ENCODE peak calls at places on chromosome 9, in six cellular contexts. N is dorsolateral prefrontal cortex, Y is DND-41, W is cardiac muscle cell, J is foreskin fibroblast, R is lower lobe of right lung. E is an unnamed sample.

GRCh38 chr9:130137081-130137869 is 34.9 kb upstream of the NCS1 start:
- DNase-seq in N (peak; percentile 47), Y (no peak), W (no peak), J (no peak), R (peak; percentile 41), E (no peak)

GRCh38 chr9:131733601-131734061 is 6.2 kb downstream of the RAPGEF1 start:
- DNase-seq in N (no peak), Y (peak; percentile 57), W (peak; percentile 97), J (peak; percentile 82), R (no peak), E (peak; percentile 87)

GRCh38 chr9:92147030-92147853 is 32.0 kb upstream of the SPTLC1 start:
- DNase-seq in N (no peak), Y (no peak), W (peak; percentile 91), J (peak; percentile 94), R (peak; percentile 75), E (peak; percentile 62)

GRCh38 chr9:17059465-17059864 is 75.4 kb upstream of the CNTLN start:
- DNase-seq in N (no peak), Y (no peak), W (no peak), J (no peak), R (no peak), E (no peak)

GRCh38 chr9:98147582-98147981 is 28.6 kb upstream of the TRIM14 start:
- DNase-seq in N (no peak), Y (no peak), W (no peak), J (peak; percentile 17), R (no peak), E (no peak)

GRCh38 chr9:103707181-103707580 is 386.9 kb upstream of the SMC2 start:
- DNase-seq in N (no peak), Y (no peak), W (no peak), J (no peak), R (no peak), E (no peak)

GRCh38 chr9:77710276-77710675 is 62.2 kb upstream of the GNA14 start:
- DNase-seq in N (no peak), Y (no peak), W (no peak), J (no peak), R (no peak), E (no peak)

GRCh38 chr9:69085523-69086283 is 50.2 kb downstream of the FXN start:
- DNase-seq in N (no peak), Y (no peak), W (peak; percentile 95), J (peak; percentile 65), R (no peak), E (peak; percentile 69)

GRCh38 chr9:133250741-133251170 is 24.2 kb downstream of the ABO start:
- DNase-seq in N (no peak), Y (no peak), W (no peak), J (no peak), R (no peak), E (no peak)

GRCh38 chr9:4831119-4831518 is 38.4 kb downstream of the RCL1 start:
- DNase-seq in N (no peak), Y (no peak), W (no peak), J (peak; percentile 25), R (no peak), E (no peak)

GRCh38 chr9:14315754-14316573 is 2.0 kb upstream of the NFIB start:
- DNase-seq in N (peak; percentile 30), Y (no peak), W (peak; percentile 84), J (peak; percentile 49), R (peak; percentile 48), E (no peak)

GRCh38 chr9:14313951-14314423 is at the start of gene NFIB:
- DNase-seq in N (peak; percentile 46), Y (no peak), W (peak; percentile 66), J (peak; percentile 80), R (peak; percentile 60), E (no peak)

GRCh38 chr9:14316574-14317304 is 2.8 kb upstream of the NFIB start:
- DNase-seq in N (peak; percentile 34), Y (no peak), W (no peak), J (peak; percentile 6), R (no peak), E (no peak)

GRCh38 chr9:14314424-14314928 is 535 bp upstream of the NFIB start:
- DNase-seq in N (peak; percentile 44), Y (no peak), W (peak; percentile 98), J (peak; percentile 89), R (peak; percentile 77), E (no peak)

GRCh38 chr9:14314929-14315753 is 1.2 kb upstream of the NFIB start:
- DNase-seq in N (peak; percentile 86), Y (no peak), W (peak; percentile 98), J (peak; percentile 90), R (peak; percentile 93), E (no peak)
- H3K4me3 ChIP-seq in N (peak overlapping the region; percentile 91), Y (no peak overlapping the region), W (peak overlapping the region; percentile 39), J (peak overlapping the region; percentile 57), R (peak overlapping the region; percentile 71), E (peak overlapping the region; percentile 16)

GRCh38 chr9:8860925-8861324 is 1061.3 kb upstream of the DMAC1 start:
- DNase-seq in N (no peak), Y (no peak), W (peak; percentile 73), J (peak; percentile 81), R (no peak), E (no peak)
- TF ChIP-seq CTCF in N (no peak), Y (peak; percentile 25), W (peak; percentile 28), J (no peak), R (no peak), E (no peak)

GRCh38 chr9:88198346-88198807 is 60.1 kb upstream of the SPATA31C2 start:
- DNase-seq in N (no peak), Y (no peak), W (peak; percentile 32), J (peak; percentile 70), R (no peak), E (no peak)
- H3K4me3 ChIP-seq in N (no peak overlapping the region), Y (no peak overlapping the region), W (no peak overlapping the region), J (peak overlapping the region; percentile 31), R (peak overlapping the region; percentile 20), E (peak overlapping the region; percentile 34)

DNA sequence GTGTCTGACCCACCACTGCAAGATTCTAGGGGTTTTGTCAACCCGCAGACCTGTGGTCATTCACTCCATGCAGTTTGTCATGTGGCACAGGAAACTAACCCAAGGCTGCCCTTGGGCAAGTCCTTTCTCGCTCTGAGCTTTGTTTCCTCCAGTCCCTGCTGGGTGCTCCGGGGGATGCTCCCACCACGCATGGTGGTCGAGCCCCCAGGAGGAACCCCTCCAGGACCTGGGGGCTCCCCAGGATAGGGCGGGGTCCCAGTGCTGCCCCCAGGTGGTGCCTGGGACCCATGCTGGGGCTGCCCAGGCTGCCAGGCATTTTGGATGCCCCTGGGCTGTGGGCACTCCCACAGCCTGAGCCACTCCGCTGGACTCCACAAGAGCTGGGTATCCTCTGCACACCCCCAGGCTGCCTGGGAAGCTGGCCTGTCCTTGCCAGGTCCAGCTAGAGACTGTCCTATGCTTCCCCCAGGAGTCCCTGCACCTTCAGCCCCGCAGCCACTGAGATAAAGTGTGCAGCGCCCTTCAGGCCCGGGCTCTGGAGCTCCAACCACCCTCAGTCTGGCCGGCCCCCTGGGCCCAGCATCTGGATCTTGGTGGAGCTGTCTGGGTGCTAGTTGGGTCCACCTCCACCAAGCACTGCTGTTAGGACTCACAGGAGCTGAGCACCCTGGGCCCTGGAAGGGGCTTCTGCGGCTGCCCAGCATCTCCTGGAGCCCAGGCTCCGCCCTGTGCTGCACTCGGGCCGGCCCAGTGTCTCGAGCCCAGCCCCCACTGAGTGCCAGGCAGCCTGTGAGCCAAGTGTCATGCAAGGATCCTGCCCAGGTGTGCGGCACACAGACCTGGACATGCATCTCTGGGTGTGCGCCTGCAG is 104.3 kb downstream of the PHF2 start:
- DNase-seq in N (peak; percentile 19), Y (peak; percentile 2), W (no peak), J (no peak), R (no peak), E (no peak)
- TF ChIP-seq CTCF in N (no peak), Y (peak; percentile 26), W (no peak), J (no peak), R (no peak), E (peak; percentile 16)

GRCh38 chr9:35518212-35518917 is 28.5 kb downstream of the RUSC2 start:
- DNase-seq in N (no peak), Y (no peak), W (peak; percentile 88), J (peak; percentile 89), R (no peak), E (peak; percentile 61)

GRCh38 chr9:35516481-35516880 is 26.6 kb downstream of the RUSC2 start:
- DNase-seq in N (no peak), Y (no peak), W (peak; percentile 75), J (peak; percentile 88), R (no peak), E (no peak)

GRCh38 chr9:35517552-35518211 is 27.8 kb downstream of the RUSC2 start:
- DNase-seq in N (no peak), Y (no peak), W (no peak), J (no peak), R (no peak), E (no peak)

GRCh38 chr9:35515766-35516165 is 25.9 kb downstream of the RUSC2 start:
- DNase-seq in N (no peak), Y (no peak), W (peak; percentile 51), J (peak; percentile 45), R (peak; percentile 53), E (no peak)

GRCh38 chr9:35517136-35517535 is 27.2 kb downstream of the RUSC2 start:
- DNase-seq in N (no peak), Y (no peak), W (peak; percentile 51), J (peak; percentile 65), R (no peak), E (no peak)
- H3K4me3 ChIP-seq in N (peak overlapping the region; percentile 5), Y (no peak overlapping the region), W (no peak overlapping the region), J (no peak overlapping the region), R (no peak overlapping the region), E (no peak overlapping the region)

GRCh38 chr9:128341435-128341849 is 1.1 kb downstream of the SLC27A4 start:
- DNase-seq in N (peak; percentile 46), Y (peak; percentile 75), W (peak; percentile 69), J (peak; percentile 81), R (peak; percentile 62), E (no peak)
- TF ChIP-seq CTCF in N (peak; percentile 70), Y (peak; percentile 79), W (peak; percentile 69), J (peak; percentile 53), R (peak; percentile 66), E (peak; percentile 78)

GRCh38 chr9:70593241-70593640 is 178.8 kb upstream of the KLF9 start:
- DNase-seq in N (no peak), Y (no peak), W (no peak), J (no peak), R (no peak), E (no peak)

GRCh38 chr9:70589571-70590263 is 175.3 kb upstream of the KLF9 start:
- DNase-seq in N (no peak), Y (no peak), W (peak; percentile 89), J (peak; percentile 84), R (no peak), E (peak; percentile 82)

GRCh38 chr9:70588381-70588780 is 173.9 kb upstream of the KLF9 start:
- DNase-seq in N (no peak), Y (no peak), W (no peak), J (no peak), R (no peak), E (no peak)

GRCh38 chr9:70588999-70589398 is 174.5 kb upstream of the KLF9 start:
- DNase-seq in N (no peak), Y (no peak), W (peak; percentile 11), J (no peak), R (no peak), E (no peak)

DNA sequence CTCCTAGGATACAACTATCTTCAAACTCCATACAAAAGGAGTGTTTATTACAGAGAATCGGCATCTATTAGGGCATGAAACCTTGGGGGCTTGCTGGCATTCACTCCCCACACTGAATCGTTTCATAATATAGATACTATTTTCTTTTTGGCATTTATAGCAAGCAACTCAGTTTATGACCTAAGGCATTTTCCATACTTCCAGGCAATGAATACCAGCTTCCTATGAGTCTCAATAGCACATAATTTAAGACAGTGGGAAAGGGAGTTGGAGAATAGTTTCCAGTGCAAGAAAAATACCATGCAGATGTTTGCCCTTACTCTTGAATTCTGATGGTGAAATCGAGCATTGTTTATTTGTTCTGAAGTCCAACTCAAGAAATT is 175.8 kb upstream of the KLF9 start:
- DNase-seq in N (no peak), Y (no peak), W (no peak), J (peak; percentile 77), R (no peak), E (peak; percentile 80)
- H3K4me3 ChIP-seq in N (no peak overlapping the region), Y (no peak overlapping the region), W (no peak overlapping the region), J (no peak overlapping the region), R (no peak overlapping the region), E (no peak overlapping the region)